ENCODE peak calls at places on chromosomes 6 and 20, in six cellular contexts. Q, O, J, P, E and C are unnamed samples.

GRCh38 chr6:128570439-128571063 is 50.2 kb upstream of the PTPRK start:
- DNase-seq in J (peak), E (no peak), Q (peak), P (no peak), O (no peak), C (no peak)

GRCh38 chr20:61251529-61252393 is at the start of gene CDH4:
- DNase-seq in O (no peak), E (no peak), P (no peak), J (no peak), Q (no peak), C (no peak)

GRCh38 chr6:139060332-139060731 is 31.8 kb downstream of the ABRACL start:
- DNase-seq in P (no peak), Q (no peak), E (peak), J (peak), O (peak), C (no peak)

GRCh38 chr20:23296841-23297701 is 53.5 kb upstream of the NXT1 start:
- DNase-seq in O (no peak), E (peak), J (peak), Q (no peak), P (no peak), C (no peak)

GRCh38 chr20:45732199-45732598 is 10.1 kb downstream of the SPINT4 start:
- DNase-seq in J (no peak), P (no peak), O (no peak), Q (no peak), E (no peak), C (no peak)

GRCh38 chr6:170023620-170024521 is 267.0 kb downstream of the DLL1 start:
- DNase-seq in Q (no peak), J (no peak), E (no peak), P (peak), O (no peak), C (peak)

GRCh38 chr6:52407467-52407866 is 12.7 kb upstream of the EFHC1 start:
- DNase-seq in Q (peak), P (no peak), J (peak), E (peak), O (no peak), C (no peak)

GRCh38 chr6:78322068-78322845 is 545.1 kb upstream of the IRAK1BP1 start:
- DNase-seq in O (no peak), Q (no peak), J (no peak), P (no peak), E (no peak), C (no peak)

GRCh38 chr20:63130654-63131577 is 85.0 kb downstream of the YTHDF1 start:
- DNase-seq in E (no peak), Q (no peak), O (no peak), P (peak), J (no peak), C (peak)

GRCh38 chr6:122712093-122712863 is 67.2 kb upstream of the FABP7 start:
- DNase-seq in J (peak), P (no peak), O (no peak), Q (no peak), E (no peak), C (no peak)

GRCh38 chr20:841568-842546 is 8.3 kb downstream of the FAM110A start:
- DNase-seq in P (peak), E (no peak), O (no peak), J (no peak), Q (peak), C (no peak)

GRCh38 chr6:138109042-138109997 is 2.1 kb upstream of the PERP start:
- DNase-seq in P (peak), E (peak), Q (peak), O (no peak), J (peak), C (peak)

GRCh38 chr6:166670894-166671293 is 43.8 kb upstream of the RPS6KA2 start:
- DNase-seq in O (no peak), Q (no peak), P (no peak), J (no peak), E (no peak), C (no peak)

GRCh38 chr6:104537185-104537584 is 322.5 kb downstream of the HACE1 start:
- DNase-seq in O (peak), J (peak), E (peak), P (no peak), Q (no peak), C (no peak)

GRCh38 chr6:170135821-170136471 is 154.9 kb downstream of the DLL1 start:
- DNase-seq in O (no peak), P (peak), J (no peak), E (no peak), Q (no peak), C (peak)

GRCh38 chr20:658731-659291 is 5.8 kb upstream of the SRXN1 start:
- DNase-seq in O (no peak), E (peak), J (no peak), P (no peak), Q (no peak), C (no peak)

GRCh38 chr6:44245912-44246662 is 814 bp upstream of the HSP90AB1 start:
- DNase-seq in P (peak), E (peak), J (peak), O (no peak), Q (peak), C (peak)

GRCh38 chr6:89669002-89669401 is 30.5 kb upstream of the LYRM2 start:
- DNase-seq in P (no peak), E (no peak), J (peak), O (no peak), Q (no peak), C (no peak)

GRCh38 chr6:25898289-25898977 is 24.4 kb upstream of the SLC17A3 start:
- DNase-seq in E (no peak), Q (no peak), P (no peak), J (no peak), O (no peak), C (no peak)

GRCh38 chr20:25739615-25740320 is 43.1 kb upstream of the ZNF337 start:
- DNase-seq in E (no peak), J (peak), Q (no peak), O (no peak), P (no peak), C (no peak)

GRCh38 chr6:43668151-43669028 is 19.2 kb downstream of the MRPS18A start:
- DNase-seq in P (peak), Q (peak), J (peak), E (peak), O (no peak), C (peak)

GRCh38 chr6:1472643-1473042 is 83.3 kb downstream of the FOXF2 start:
- DNase-seq in P (no peak), J (no peak), O (no peak), Q (no peak), E (no peak), C (no peak)

GRCh38 chr20:24786096-24786495 is 163.0 kb upstream of the CST7 start:
- DNase-seq in P (peak), J (no peak), Q (no peak), O (no peak), E (no peak), C (no peak)

GRCh38 chr6:40819182-40819834 is 219.7 kb downstream of the UNC5CL start:
- DNase-seq in J (no peak), E (peak), Q (no peak), P (no peak), O (no peak), C (no peak)

GRCh38 chr6:125077453-125077852 is 76.1 kb upstream of the TPD52L1 start:
- DNase-seq in P (no peak), O (peak), J (peak), E (no peak), Q (no peak), C (no peak)

GRCh38 chr6:136036601-136037000 is 185.1 kb downstream of the PDE7B start:
- DNase-seq in P (no peak), J (peak), O (no peak), E (no peak), Q (no peak), C (no peak)

GRCh38 chr6:137358273-137358672 is 135.9 kb downstream of the OLIG3 start:
- DNase-seq in E (no peak), P (no peak), J (no peak), Q (no peak), O (no peak), C (no peak)

GRCh38 chr6:7566617-7567173 is 23.3 kb upstream of the SNRNP48 start:
- DNase-seq in J (no peak), O (no peak), Q (no peak), P (no peak), E (no peak), C (no peak)

GRCh38 chr6:69370763-69371162 is 426.0 kb downstream of the LMBRD1 start:
- DNase-seq in E (no peak), P (no peak), O (no peak), Q (no peak), J (no peak), C (no peak)

GRCh38 chr6:135673671-135674309 is 176.2 kb upstream of the AHI1 start:
- DNase-seq in J (peak), P (no peak), O (no peak), E (peak), Q (no peak), C (no peak)

GRCh38 chr6:166496460-166496859 is 90.0 kb downstream of the RAMACL start:
- DNase-seq in P (no peak), Q (no peak), E (no peak), O (no peak), J (no peak), C (no peak)

GRCh38 chr20:23881371-23881770 is 1.8 kb upstream of the CST5 start:
- DNase-seq in Q (no peak), P (no peak), E (no peak), O (no peak), J (no peak), C (no peak)

GRCh38 chr6:47603227-47603626 is 95.2 kb upstream of the ADGRF4 start:
- DNase-seq in E (no peak), J (no peak), P (no peak), Q (no peak), O (no peak), C (no peak)

GRCh38 chr6:36752886-36753506 is 55.4 kb downstream of the RAB44 start:
- DNase-seq in E (no peak), O (no peak), Q (no peak), J (no peak), P (peak), C (peak)

GRCh38 chr6:1840491-1841121 is 230.9 kb downstream of the FOXC1 start:
- DNase-seq in Q (no peak), O (no peak), J (no peak), E (no peak), P (no peak), C (no peak)

GRCh38 chr20:38599410-38599882 is 2.2 kb upstream of the ARHGAP40 start:
- DNase-seq in E (no peak), Q (peak), J (no peak), O (no peak), P (no peak), C (no peak)

GRCh38 chr20:38603286-38603685 is 1.7 kb downstream of the ARHGAP40 start:
- DNase-seq in O (no peak), E (no peak), Q (no peak), J (no peak), P (no peak), C (no peak)

GRCh38 chr20:38600057-38600456 is 1.6 kb upstream of the ARHGAP40 start:
- DNase-seq in O (no peak), J (no peak), E (no peak), P (no peak), Q (no peak), C (no peak)

GRCh38 chr20:38602185-38602581 is 574 bp downstream of the ARHGAP40 start:
- DNase-seq in P (no peak), E (no peak), J (no peak), O (no peak), Q (peak), C (no peak)

GRCh38 chr20:38601216-38602184 is at the start of gene ARHGAP40:
- DNase-seq in J (no peak), E (no peak), P (no peak), Q (peak), O (no peak), C (no peak)
- TF ChIP-seq CTCF in J (peak), E (peak), P (no peak), Q (peak), O (peak), C (no peak)

DNA sequence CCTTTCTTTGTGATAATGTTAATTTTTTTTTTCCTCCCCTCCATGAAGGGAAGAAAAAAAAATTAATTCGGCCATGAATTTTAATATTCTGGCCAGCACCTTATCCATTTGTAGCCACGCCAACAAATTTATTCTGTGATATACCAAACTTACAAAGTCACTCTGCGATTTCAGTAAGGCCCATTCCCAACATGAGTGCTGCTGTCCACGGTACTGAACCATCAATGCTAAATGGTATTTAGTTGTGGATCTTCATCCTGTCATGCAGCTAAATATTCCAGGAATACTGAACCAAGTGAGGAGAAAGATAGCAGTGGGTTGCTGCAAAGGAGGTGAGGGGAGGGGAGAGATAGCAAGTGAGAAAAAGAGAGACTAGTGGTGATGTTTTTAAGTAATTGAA is 19.5 kb upstream of the RSPH4A start:
- DNase-seq in O (no peak), J (peak), E (peak), Q (no peak), P (no peak), C (no peak)
- TF ChIP-seq CTCF in O (no peak), J (no peak), E (no peak), Q (no peak), P (no peak), C (no peak)

DNA sequence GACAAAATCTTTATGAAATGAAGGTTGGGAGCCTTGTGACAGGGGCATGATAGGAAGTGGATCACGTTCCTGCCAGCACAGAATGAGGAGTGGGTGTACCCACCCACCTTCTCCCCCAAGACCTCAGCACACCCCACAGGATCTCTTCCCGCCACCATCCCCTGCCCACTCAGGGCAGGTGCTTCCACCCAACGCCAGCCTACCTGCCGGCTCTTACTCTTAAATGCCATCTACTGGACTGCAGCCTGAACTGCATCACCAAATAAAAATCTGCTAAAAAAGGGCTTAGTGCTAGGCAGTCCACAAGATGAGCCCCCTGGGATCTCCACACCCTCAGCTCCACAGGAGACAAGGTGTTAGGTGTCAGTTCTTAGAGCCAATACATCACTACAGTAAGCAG is 20.6 kb downstream of the DTNBP1 start:
- DNase-seq in O (no peak), J (no peak), P (no peak), Q (no peak), E (no peak), C (no peak)
- TF ChIP-seq CTCF in O (peak), J (peak), P (no peak), Q (peak), E (peak), C (no peak)

GRCh38 chr6:98514073-98514720 is 320.2 kb upstream of the POU3F2 start:
- DNase-seq in Q (no peak), O (no peak), E (no peak), P (no peak), J (no peak), C (no peak)
- TF ChIP-seq CTCF in Q (no peak), O (no peak), E (no peak), P (no peak), J (no peak), C (no peak)

GRCh38 chr6:33490198-33490597 is 35.8 kb downstream of the ZBTB9 start:
- DNase-seq in J (no peak), P (no peak), E (no peak), Q (peak), O (no peak), C (no peak)
- TF ChIP-seq CTCF in J (no peak), P (no peak), E (no peak), Q (no peak), O (no peak), C (no peak)

GRCh38 chr20:34237942-34238341 is 3.3 kb upstream of the ASIP start:
- DNase-seq in Q (no peak), E (no peak), O (no peak), J (no peak), P (no peak), C (no peak)
- TF ChIP-seq CTCF in Q (no peak), E (no peak), O (no peak), J (no peak), P (no peak), C (no peak)

GRCh38 chr6:70684794-70685493 is 17.3 kb downstream of the SMAP1 start:
- DNase-seq in E (no peak), O (no peak), J (no peak), P (no peak), Q (no peak), C (no peak)

GRCh38 chr6:70685494-70686180 is 18.0 kb downstream of the SMAP1 start:
- DNase-seq in Q (no peak), E (no peak), P (no peak), J (no peak), O (no peak), C (no peak)

GRCh38 chr6:70686548-70687133 is 19.0 kb downstream of the SMAP1 start:
- DNase-seq in O (no peak), Q (no peak), J (peak), E (peak), P (no peak), C (no peak)
- TF ChIP-seq CTCF in O (peak), Q (peak), J (peak), E (peak), P (peak), C (peak)